ENCODE peak calls at places on chromosomes 11 and 22, in four cellular contexts. X, C, E and T are unnamed samples.
A peak's percentile ranks its signal among the peaks of the same experiment; 100 is the strongest.

GRCh38 chr11:75492181-75492820 is 33.4 kb downstream of the GDPD5 start:
- DNase-seq in E (no peak), X (no peak), C (no peak), T (peak; percentile 62)

GRCh38 chr22:46815896-46816721 is 53.7 kb downstream of the TBC1D22A start:
- DNase-seq in E (no peak), C (no peak), X (no peak), T (no peak)

GRCh38 chr11:72875736-72876135 is 61.5 kb downstream of the ATG16L2 start:
- DNase-seq in E (no peak), C (no peak), X (no peak), T (no peak)

GRCh38 chr22:44620129-44620840 is 81.7 kb upstream of the PRR5 start:
- DNase-seq in E (peak; percentile 59), C (peak; percentile 89), X (peak; percentile 37), T (peak; percentile 17)

GRCh38 chr11:19326499-19326898 is 85.8 kb upstream of the E2F8 start:
- DNase-seq in C (no peak), E (no peak), X (no peak), T (peak; percentile 16)

GRCh38 chr11:64935634-64936081 is at the start of gene GPHA2:
- DNase-seq in X (no peak), E (no peak), C (no peak), T (peak; percentile 20)

GRCh38 chr11:70026726-70027125 is 51.4 kb upstream of the ANO1 start:
- DNase-seq in C (no peak), X (no peak), E (no peak), T (no peak)

GRCh38 chr11:74175923-74176322 is 4.8 kb downstream of the PPME1 start:
- DNase-seq in E (no peak), C (no peak), X (no peak), T (no peak)

GRCh38 chr11:23288001-23288783 is 427.9 kb upstream of the CCDC179 start:
- DNase-seq in C (no peak), E (no peak), X (no peak), T (peak; percentile 91)

GRCh38 chr22:44571566-44572413 is 73.8 kb upstream of the RTL6 start:
- DNase-seq in C (no peak), E (peak; percentile 31), X (no peak), T (no peak)

GRCh38 chr11:122578168-122578825 is 77.2 kb upstream of the UBASH3B start:
- DNase-seq in C (no peak), E (no peak), X (no peak), T (peak; percentile 18)

GRCh38 chr11:109085708-109086373 is 336.1 kb upstream of the C11orf87 start:
- DNase-seq in C (peak; percentile 32), X (no peak), E (no peak), T (no peak)

GRCh38 chr11:77747381-77747969 is 73.0 kb downstream of the RSF1 start:
- DNase-seq in E (no peak), C (no peak), X (no peak), T (no peak)

GRCh38 chr22:42863349-42863911 is 6.4 kb upstream of the ARFGAP3 start:
- DNase-seq in C (no peak), X (no peak), E (no peak), T (peak; percentile 73)

GRCh38 chr11:130473056-130473794 is 24.8 kb downstream of the ADAMTS15 start:
- DNase-seq in C (no peak), E (no peak), X (no peak), T (no peak)

GRCh38 chr22:29813563-29813962 is 24.5 kb downstream of the ASCC2 start:
- DNase-seq in E (no peak), X (no peak), C (no peak), T (peak; percentile 23)

GRCh38 chr11:126765196-126765595 is 235.4 kb downstream of the KIRREL3 start:
- DNase-seq in C (no peak), E (no peak), X (no peak), T (no peak)

GRCh38 chr11:115164774-115165173 is 339.4 kb downstream of the CADM1 start:
- DNase-seq in E (no peak), C (no peak), X (no peak), T (no peak)

GRCh38 chr22:35540600-35541253 is at the start of gene RASD2:
- DNase-seq in C (peak; percentile 43), X (no peak), E (peak; percentile 61), T (no peak)

GRCh38 chr22:29022101-29022817 is 39.4 kb downstream of the C22orf31 start:
- DNase-seq in C (no peak), E (no peak), X (no peak), T (no peak)

GRCh38 chr11:11876458-11876857 is 34.7 kb downstream of the USP47 start:
- DNase-seq in C (no peak), X (no peak), E (no peak), T (peak; percentile 40)

GRCh38 chr11:118705111-118705741 is 25.8 kb upstream of the TREH start:
- DNase-seq in X (no peak), C (no peak), E (peak; percentile 46), T (no peak)

GRCh38 chr11:64765841-64766682 is 6.3 kb upstream of the PYGM start:
- DNase-seq in E (peak; percentile 33), C (no peak), X (no peak), T (no peak)

GRCh38 chr11:108432783-108433182 is 34.5 kb downstream of the C11orf65 start:
- DNase-seq in X (no peak), E (no peak), C (no peak), T (no peak)

GRCh38 chr11:117095301-117096139 is 2.7 kb downstream of the SIK3 start:
- DNase-seq in X (no peak), C (no peak), E (no peak), T (peak; percentile 35)
- H3K4me3 ChIP-seq in X (no peak overlapping the region), C (peak overlapping the region; percentile 89), E (peak overlapping the region; percentile 27), T (no peak overlapping the region)

DNA sequence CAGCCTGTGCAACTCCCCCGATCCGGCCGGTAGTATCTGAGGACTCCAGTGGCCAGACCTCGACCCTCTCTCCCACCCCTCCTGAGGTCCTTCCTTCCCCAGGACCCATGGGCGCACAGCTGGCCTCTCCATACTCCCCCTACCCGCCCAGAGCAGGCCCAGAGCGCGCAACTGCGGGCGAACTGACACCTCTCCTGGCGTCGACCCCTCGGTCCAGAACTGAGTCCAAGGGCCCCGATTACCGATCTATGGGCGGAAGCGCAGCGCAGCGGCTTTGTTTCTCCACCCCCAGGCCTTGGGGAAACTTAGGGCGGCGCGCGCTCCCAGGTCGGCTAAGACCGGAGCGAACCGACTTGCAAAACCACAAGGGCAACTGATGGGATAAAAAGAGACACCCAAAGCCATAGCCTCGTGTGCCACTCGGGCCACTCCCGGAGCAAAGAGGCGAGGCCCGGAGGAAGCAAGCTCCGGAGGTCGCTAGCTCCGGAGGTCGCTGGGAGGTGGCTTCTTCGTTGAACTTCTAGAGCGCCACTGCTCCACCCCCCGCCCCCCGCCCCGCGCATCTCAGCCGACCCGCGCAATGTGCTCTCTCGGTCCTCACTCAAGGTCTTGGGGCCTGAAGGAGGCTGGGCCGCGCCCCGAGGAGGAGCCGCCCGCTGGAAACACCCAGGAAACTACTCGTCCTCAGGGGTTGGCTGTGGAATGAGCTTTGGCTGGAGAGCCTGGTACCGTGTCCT is 9.8 kb upstream of the ALX4 start:
- DNase-seq in X (no peak), E (no peak), C (no peak), T (no peak)
- H3K27me3 ChIP-seq in X (peaks cover 100% of the 10 kb centered on the region), E (peaks cover 52% of the 10 kb centered on the region), C (peaks cover 99% of the 10 kb centered on the region), T (peaks cover 73% of the 10 kb centered on the region)

DNA sequence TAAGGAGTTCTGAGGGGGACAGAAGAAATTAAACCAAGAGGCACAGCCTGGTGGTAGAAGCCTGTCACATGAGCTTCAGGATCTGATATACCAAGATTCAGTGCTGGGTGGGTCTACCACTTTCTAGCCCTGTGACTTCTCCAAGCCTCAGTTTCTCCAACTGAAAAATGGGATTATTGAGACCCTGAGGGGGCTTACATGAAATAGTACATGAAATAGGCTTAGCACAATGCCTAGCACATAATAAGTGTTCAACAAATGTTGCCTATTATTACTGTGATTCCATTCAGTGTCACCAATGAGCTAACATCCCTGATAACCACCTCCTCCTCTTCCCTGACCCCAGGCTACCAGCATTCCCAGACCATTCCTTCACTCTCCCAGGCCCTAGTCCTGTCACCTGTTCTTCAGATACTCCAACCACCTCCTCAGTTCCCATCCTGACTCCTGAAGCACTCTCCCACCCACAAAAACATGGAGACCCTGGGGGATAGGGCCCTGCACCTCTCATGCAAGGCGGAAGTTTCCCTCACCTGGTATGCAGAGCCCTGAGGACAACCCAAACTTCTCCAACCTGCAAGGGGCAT is 1.8 kb downstream of the TNKS1BP1 start:
- DNase-seq in E (no peak), X (no peak), C (no peak), T (peak; percentile 74)
- H3K4me3 ChIP-seq in E (peak overlapping the region; percentile 61), X (no peak overlapping the region), C (peak overlapping the region; percentile 80), T (peak overlapping the region; percentile 90)

GRCh38 chr22:32818446-32819115 is 17.1 kb downstream of the TIMP3 start:
- DNase-seq in C (no peak), E (no peak), X (no peak), T (no peak)
- H3K27me3 ChIP-seq in C (no peaks in the 10 kb centered on the region), E (no peaks in the 10 kb centered on the region), X (no peaks in the 10 kb centered on the region), T (no peaks in the 10 kb centered on the region)

DNA sequence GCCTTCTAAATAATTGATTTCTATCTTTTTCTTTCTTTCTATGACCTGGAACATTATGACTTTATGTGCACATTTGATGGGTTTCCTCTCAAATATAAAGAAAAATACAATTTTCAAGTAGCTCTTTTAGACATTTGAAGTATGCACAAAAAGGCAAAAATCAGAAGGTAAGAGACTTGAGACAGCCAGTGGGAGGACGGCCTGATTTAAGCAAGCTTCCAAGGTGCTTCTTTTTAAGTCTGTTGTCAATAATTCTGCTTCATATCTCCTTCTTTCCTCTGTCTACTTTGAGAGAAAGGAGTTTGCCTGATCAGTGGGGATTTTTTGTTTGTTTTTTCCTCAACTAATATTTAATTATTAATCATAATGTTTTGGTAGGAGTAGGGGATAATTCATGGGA is 188.2 kb upstream of the ARHGAP20 start:
- DNase-seq in E (no peak), X (no peak), C (no peak), T (no peak)
- H3K4me3 ChIP-seq in E (no peak overlapping the region), X (no peak overlapping the region), C (no peak overlapping the region), T (no peak overlapping the region)

GRCh38 chr22:23359583-23360123 is 179.3 kb downstream of the BCR start:
- DNase-seq in E (no peak), X (no peak), C (no peak), T (no peak)
- H3K27me3 ChIP-seq in E (no peaks in the 10 kb centered on the region), X (no peaks in the 10 kb centered on the region), C (no peaks in the 10 kb centered on the region), T (peaks cover 6% of the 10 kb centered on the region)

DNA sequence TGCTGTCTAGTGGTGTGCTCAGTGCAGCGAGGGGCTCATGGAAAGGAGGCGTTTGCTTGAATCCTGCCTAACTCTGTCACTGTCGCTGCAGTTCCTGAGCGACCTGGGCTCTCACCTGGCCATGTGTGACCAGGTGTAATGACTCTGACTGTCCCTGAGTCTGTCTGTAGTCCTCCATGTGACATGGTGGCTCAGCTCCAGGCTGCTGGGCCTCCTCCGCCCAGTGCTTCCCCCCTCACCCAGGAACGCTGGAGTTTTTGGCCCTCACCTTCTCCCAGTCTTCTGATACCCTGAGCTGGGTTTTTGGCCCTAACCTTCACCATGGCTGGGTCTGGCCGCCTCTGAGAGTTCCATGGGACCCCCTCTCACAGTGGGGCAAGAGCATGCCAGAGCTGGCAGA is 20.3 kb downstream of the MICALL1 start:
- DNase-seq in X (no peak), C (no peak), E (no peak), T (no peak)
- H3K4me3 ChIP-seq in X (no peak overlapping the region), C (no peak overlapping the region), E (no peak overlapping the region), T (no peak overlapping the region)

GRCh38 chr11:113476553-113476952 is 1.4 kb upstream of the DRD2 start:
- DNase-seq in E (no peak), C (no peak), X (no peak), T (no peak)
- H3K27me3 ChIP-seq in E (peaks cover 2% of the 10 kb centered on the region), C (peaks cover 87% of the 10 kb centered on the region), X (peaks cover 64% of the 10 kb centered on the region), T (peaks cover 26% of the 10 kb centered on the region)